ENCODE peak calls at places on chromosomes 6 and 20, in eight cellular contexts. One of them, this sample, is unnamed.

GRCh38 chr6:141467881-141468280 is 664.8 kb upstream of the GJE1 start:
- DNase-seq in HTR-8/SVneo: no peak
- DNase-seq in T1000: no peak
- DNase-seq in left ventricle myocardium inferior: no peak
- DNase-seq in DMS53: peak; percentile 22
- DNase-seq in cardiac muscle cell: no peak
- DNase-seq in lung microvascular endothelial cell: no peak
- DNase-seq in H1: no peak
- DNase-seq in this sample: no peak

GRCh38 chr6:90469906-90470305 is 117.0 kb downstream of the MAP3K7 start:
- DNase-seq in lung microvascular endothelial cell: no peak
- DNase-seq in left ventricle myocardium inferior: no peak
- DNase-seq in DMS53: no peak
- DNase-seq in T1000: no peak
- DNase-seq in H1: no peak
- DNase-seq in cardiac muscle cell: no peak
- DNase-seq in HTR-8/SVneo: no peak
- DNase-seq in this sample: no peak

GRCh38 chr6:106858653-106859092 is 115.9 kb downstream of the CD24 start:
- DNase-seq in lung microvascular endothelial cell: no peak
- DNase-seq in DMS53: peak; percentile 28
- DNase-seq in HTR-8/SVneo: peak; percentile 24
- DNase-seq in cardiac muscle cell: no peak
- DNase-seq in T1000: peak; percentile 66
- DNase-seq in H1: no peak
- DNase-seq in left ventricle myocardium inferior: no peak
- DNase-seq in this sample: no peak

GRCh38 chr6:160428818-160429744 is 80.9 kb downstream of the SLC22A3 start:
- DNase-seq in DMS53: no peak
- DNase-seq in H1: no peak
- DNase-seq in cardiac muscle cell: no peak
- DNase-seq in HTR-8/SVneo: no peak
- DNase-seq in T1000: no peak
- DNase-seq in lung microvascular endothelial cell: no peak
- DNase-seq in left ventricle myocardium inferior: no peak
- DNase-seq in this sample: no peak

GRCh38 chr6:149766156-149766768 is 16.7 kb downstream of the PCMT1 start:
- DNase-seq in cardiac muscle cell: no peak
- DNase-seq in lung microvascular endothelial cell: peak; percentile 69
- DNase-seq in H1: no peak
- DNase-seq in T1000: peak; percentile 0
- DNase-seq in HTR-8/SVneo: no peak
- DNase-seq in left ventricle myocardium inferior: no peak
- DNase-seq in DMS53: no peak
- DNase-seq in this sample: no peak

GRCh38 chr6:42423244-42423643 is 28.5 kb downstream of the TRERF1 start:
- DNase-seq in left ventricle myocardium inferior: no peak
- DNase-seq in H1: no peak
- DNase-seq in lung microvascular endothelial cell: no peak
- DNase-seq in DMS53: no peak
- DNase-seq in cardiac muscle cell: no peak
- DNase-seq in HTR-8/SVneo: no peak
- DNase-seq in T1000: no peak
- DNase-seq in this sample: no peak

GRCh38 chr6:15874821-15875220 is 212.0 kb upstream of the DTNBP1 start:
- DNase-seq in cardiac muscle cell: no peak
- DNase-seq in T1000: no peak
- DNase-seq in left ventricle myocardium inferior: no peak
- DNase-seq in HTR-8/SVneo: no peak
- DNase-seq in lung microvascular endothelial cell: peak; percentile 16
- DNase-seq in H1: no peak
- DNase-seq in DMS53: no peak
- DNase-seq in this sample: no peak

GRCh38 chr6:72826033-72826432 is 204.2 kb downstream of the KCNQ5 start:
- DNase-seq in HTR-8/SVneo: no peak
- DNase-seq in lung microvascular endothelial cell: peak; percentile 2
- DNase-seq in DMS53: no peak
- DNase-seq in cardiac muscle cell: no peak
- DNase-seq in H1: no peak
- DNase-seq in T1000: peak; percentile 6
- DNase-seq in left ventricle myocardium inferior: no peak
- DNase-seq in this sample: no peak

GRCh38 chr20:46050444-46050843 is 21.4 kb downstream of the SLC12A5 start:
- DNase-seq in DMS53: no peak
- DNase-seq in left ventricle myocardium inferior: no peak
- DNase-seq in T1000: no peak
- DNase-seq in cardiac muscle cell: no peak
- DNase-seq in H1: no peak
- DNase-seq in HTR-8/SVneo: no peak
- DNase-seq in lung microvascular endothelial cell: no peak
- DNase-seq in this sample: no peak

GRCh38 chr6:3194535-3195376 is 32.7 kb downstream of the TUBB2B start:
- DNase-seq in cardiac muscle cell: peak; percentile 5
- DNase-seq in H1: no peak
- DNase-seq in HTR-8/SVneo: no peak
- DNase-seq in lung microvascular endothelial cell: peak; percentile 89
- DNase-seq in T1000: no peak
- DNase-seq in DMS53: peak; percentile 44
- DNase-seq in left ventricle myocardium inferior: no peak
- DNase-seq in this sample: peak; percentile 84